ENCODE peak calls at places on chromosomes 6 and 20, in six cellular contexts. E is non-pigmented ciliary epithelial cell, N is substantia nigra, A is fibroblast of the conjunctiva, P is neural progenitor cell, K is Calu3. Y is an unnamed sample.

GRCh38 chr6:225907-226306 is 66.4 kb upstream of the DUSP22 start:
- DNase-seq in A (no peak), K (no peak), E (no peak), P (no peak), N (no peak), Y (no peak)

GRCh38 chr6:163835772-163836171 is 421.3 kb downstream of the QKI start:
- DNase-seq in K (no peak), A (no peak), P (no peak), E (no peak), N (no peak), Y (no peak)

GRCh38 chr20:25077610-25078169 is 4.3 kb downstream of the VSX1 start:
- DNase-seq in N (no peak), A (no peak), K (no peak), E (no peak), P (peak), Y (no peak)

GRCh38 chr6:7258231-7258763 is 54.7 kb downstream of the SSR1 start:
- DNase-seq in P (no peak), E (no peak), K (no peak), A (no peak), N (no peak), Y (no peak)

GRCh38 chr6:35086636-35087360 is 54.3 kb downstream of the TCP11 start:
- DNase-seq in P (no peak), E (no peak), A (no peak), N (no peak), K (no peak), Y (no peak)

GRCh38 chr6:109025639-109026038 is 69.0 kb downstream of the SESN1 start:
- DNase-seq in A (no peak), E (no peak), K (no peak), P (no peak), N (no peak), Y (no peak)

GRCh38 chr6:147559016-147559415 is 50.5 kb downstream of the SAMD5 start:
- DNase-seq in N (no peak), K (peak), P (no peak), A (no peak), E (no peak), Y (no peak)

GRCh38 chr6:116705917-116706316 is 24.9 kb downstream of the KPNA5 start:
- DNase-seq in A (no peak), K (no peak), E (no peak), N (no peak), P (no peak), Y (no peak)

GRCh38 chr6:169779896-169780295 is 28.5 kb downstream of the ERMARD start:
- DNase-seq in A (no peak), N (no peak), P (no peak), E (no peak), K (no peak), Y (no peak)

GRCh38 chr6:7042056-7042653 is 65.6 kb upstream of the RREB1 start:
- DNase-seq in E (no peak), K (no peak), P (no peak), N (no peak), A (no peak), Y (no peak)

GRCh38 chr6:85675030-85675819 is 32.5 kb upstream of the SYNCRIP start:
- DNase-seq in K (peak), P (peak), E (no peak), N (no peak), A (peak), Y (no peak)

GRCh38 chr6:125252891-125253290 is 48.9 kb downstream of the HDDC2 start:
- DNase-seq in K (no peak), P (peak), A (no peak), E (no peak), N (no peak), Y (no peak)

GRCh38 chr6:56808871-56809359 is 146.0 kb upstream of the BEND6 start:
- DNase-seq in A (no peak), N (no peak), E (peak), P (no peak), K (peak), Y (no peak)

GRCh38 chr20:10716855-10717254 is 43.1 kb upstream of the JAG1 start:
- DNase-seq in A (peak), P (no peak), E (no peak), K (no peak), N (no peak), Y (no peak)

GRCh38 chr6:43986177-43986825 is 141.0 kb downstream of the MRPL14 start:
- DNase-seq in E (no peak), K (no peak), P (no peak), A (no peak), N (no peak), Y (no peak)

GRCh38 chr6:46090115-46091079 is 39.4 kb upstream of the ENPP4 start:
- DNase-seq in E (peak), K (peak), P (peak), N (no peak), A (peak), Y (peak)

GRCh38 chr20:54176610-54177009 is 2.8 kb upstream of the CYP24A1 start:
- DNase-seq in P (no peak), E (no peak), N (no peak), A (no peak), K (no peak), Y (no peak)

GRCh38 chr6:33686225-33686742 is 25.2 kb downstream of the UQCC2 start:
- DNase-seq in E (no peak), P (no peak), N (no peak), K (no peak), A (no peak), Y (no peak)

Y was measured in occipital lobe.